ENCODE peak calls at places on chromosomes 16 and 17, in four cellular contexts. R is adrenal gland, U is heart right ventricle, D is HCT116. K is an unnamed sample.
A peak's percentile ranks its signal among the peaks of the same experiment; 100 is the strongest.

GRCh38 chr17:42484304-42484703 is 25.6 kb downstream of the ATP6V0A1 start:
- DNase-seq in R (no peak), U (no peak), D (no peak), K (no peak)

GRCh38 chr17:28086519-28086918 is 44.0 kb downstream of the NLK start:
- DNase-seq in R (no peak), U (no peak), D (no peak), K (no peak)

GRCh38 chr16:23835390-23836077 is at the start of gene PRKCB:
- DNase-seq in R (peak; percentile 37), U (peak; percentile 48), D (no peak), K (no peak)

GRCh38 chr17:42279776-42280630 is 3.8 kb upstream of the STAT5B start:
- DNase-seq in R (peak; percentile 6), U (no peak), D (no peak), K (no peak)

GRCh38 chr16:9787717-9788116 is 394.5 kb downstream of the GRIN2A start:
- DNase-seq in R (no peak), U (peak; percentile 9), D (no peak), K (no peak)

GRCh38 chr16:57592591-57593003 is 35.8 kb upstream of the ADGRG1 start:
- DNase-seq in R (no peak), U (no peak), D (no peak), K (no peak)

GRCh38 chr17:70544307-70544706 is 375.0 kb downstream of the KCNJ2 start:
- DNase-seq in R (no peak), U (no peak), D (no peak), K (no peak)

GRCh38 chr16:48123104-48123788 is 32.5 kb downstream of the ABCC12 start:
- DNase-seq in R (peak; percentile 91), U (no peak), D (peak; percentile 85), K (peak; percentile 79)

DNA sequence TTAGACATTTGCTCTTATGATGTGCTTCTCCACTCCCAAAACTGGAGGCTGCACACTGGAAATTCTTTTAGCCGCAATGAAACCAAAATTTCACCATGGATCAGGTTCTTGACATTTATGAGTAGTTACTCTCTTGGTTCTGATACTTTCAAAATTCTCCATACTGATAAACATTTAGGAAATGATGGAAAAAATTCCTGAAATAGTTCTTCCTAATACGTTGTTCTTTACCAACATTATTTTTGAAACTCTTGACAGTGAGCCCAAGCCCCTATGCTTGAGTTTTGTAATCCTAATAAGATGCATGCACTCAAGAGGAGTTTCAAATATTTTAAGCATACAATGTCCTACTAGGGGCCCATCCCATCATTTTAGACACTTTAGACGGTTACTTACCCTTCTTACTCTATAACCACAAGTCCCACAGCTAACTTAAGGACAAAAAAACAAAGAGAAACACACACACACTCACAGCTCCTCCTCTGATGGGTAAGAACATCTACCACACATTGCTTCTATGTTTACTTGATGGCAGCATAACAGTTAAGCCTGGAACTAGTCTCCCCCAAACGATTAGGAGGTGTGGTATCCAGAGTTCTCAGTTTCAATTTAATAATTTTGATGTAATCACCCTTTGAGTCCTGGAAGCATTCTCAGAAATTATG is 3.7 kb downstream of the VEZF1 start:
- DNase-seq in R (no peak), U (no peak), D (no peak), K (peak; percentile 6)
- H3K4me3 ChIP-seq in R (no peak overlapping the region), U (no peak overlapping the region), D (no peak overlapping the region), K (peak overlapping the region; percentile 41)

GRCh38 chr16:85233520-85233919 is 121.2 kb upstream of the CIBAR2 start:
- DNase-seq in R (no peak), U (no peak), D (no peak), K (no peak)

GRCh38 chr16:85235988-85236831 is 123.9 kb upstream of the CIBAR2 start:
- DNase-seq in R (peak; percentile 57), U (peak; percentile 63), D (no peak), K (no peak)

GRCh38 chr16:85231959-85232358 is 119.7 kb upstream of the CIBAR2 start:
- DNase-seq in R (no peak), U (peak; percentile 50), D (no peak), K (no peak)

GRCh38 chr16:85232369-85233142 is 120.3 kb upstream of the CIBAR2 start:
- DNase-seq in R (no peak), U (no peak), D (no peak), K (no peak)

GRCh38 chr16:85234310-85235235 is 122.3 kb upstream of the CIBAR2 start:
- DNase-seq in R (peak; percentile 85), U (peak; percentile 65), D (no peak), K (peak; percentile 55)
- H3K27ac ChIP-seq in R (peak overlapping the region; percentile 78), U (peak overlapping the region; percentile 64), D (peak overlapping the region; percentile 59), K (no peak overlapping the region)

DNA sequence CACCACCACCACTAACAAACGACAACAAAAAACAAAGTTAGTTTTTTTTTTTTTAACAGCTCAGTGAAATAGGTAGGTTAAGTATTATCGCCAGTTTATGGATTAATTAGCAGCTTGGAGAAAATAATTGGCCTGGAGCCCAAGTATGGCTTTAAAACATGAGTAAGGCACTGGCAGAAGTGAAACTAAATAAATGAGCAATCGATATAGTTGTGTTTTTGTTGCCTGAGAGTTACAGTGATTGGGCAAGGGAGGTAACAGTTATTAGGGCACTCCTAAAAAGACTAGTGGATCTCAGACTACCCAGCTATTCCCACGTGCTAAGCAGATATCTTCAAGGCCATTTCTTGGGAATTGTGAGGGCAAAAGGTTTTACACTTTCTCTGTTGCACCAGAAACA is 2.4 kb downstream of the MLKL start:
- DNase-seq in R (no peak), U (no peak), D (no peak), K (no peak)
- H3K4me3 ChIP-seq in R (no peak overlapping the region), U (no peak overlapping the region), D (no peak overlapping the region), K (no peak overlapping the region)

GRCh38 chr17:68499587-68499986 is 12.6 kb upstream of the PRKAR1A start:
- DNase-seq in R (no peak), U (no peak), D (no peak), K (no peak)

GRCh38 chr17:68501074-68501473 is 11.2 kb upstream of the PRKAR1A start:
- DNase-seq in R (no peak), U (no peak), D (no peak), K (no peak)

GRCh38 chr17:68498479-68499326 is 13.5 kb upstream of the PRKAR1A start:
- DNase-seq in R (peak; percentile 85), U (peak; percentile 57), D (no peak), K (no peak)

GRCh38 chr17:68495081-68495480 is 17.1 kb upstream of the PRKAR1A start:
- DNase-seq in R (no peak), U (no peak), D (no peak), K (no peak)

DNA sequence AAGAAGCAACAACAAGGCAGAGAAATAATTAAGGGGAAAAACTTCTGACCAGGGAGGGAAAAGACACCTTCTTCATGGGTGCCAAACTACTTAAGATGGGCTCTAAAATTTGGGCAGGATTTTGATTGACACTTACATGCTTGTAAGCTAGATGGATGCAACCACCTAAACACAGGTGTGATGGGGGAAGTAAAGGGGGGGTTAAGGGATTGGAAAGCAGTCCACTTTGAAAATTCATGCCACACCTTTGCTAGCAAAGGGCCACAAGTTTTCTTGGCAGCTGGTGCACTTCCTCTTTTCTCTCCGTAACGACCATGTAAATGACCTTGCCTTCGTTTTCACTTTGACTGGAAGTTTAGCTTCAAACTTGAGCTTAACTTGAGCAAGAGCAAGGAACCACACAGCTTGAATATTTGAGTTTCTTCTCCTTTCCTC is 14.3 kb upstream of the PRKAR1A start:
- DNase-seq in R (peak; percentile 35), U (no peak), D (no peak), K (no peak)
- H3K27ac ChIP-seq in R (peak overlapping the region; percentile 65), U (peak overlapping the region; percentile 91), D (no peak overlapping the region), K (no peak overlapping the region)

DNA sequence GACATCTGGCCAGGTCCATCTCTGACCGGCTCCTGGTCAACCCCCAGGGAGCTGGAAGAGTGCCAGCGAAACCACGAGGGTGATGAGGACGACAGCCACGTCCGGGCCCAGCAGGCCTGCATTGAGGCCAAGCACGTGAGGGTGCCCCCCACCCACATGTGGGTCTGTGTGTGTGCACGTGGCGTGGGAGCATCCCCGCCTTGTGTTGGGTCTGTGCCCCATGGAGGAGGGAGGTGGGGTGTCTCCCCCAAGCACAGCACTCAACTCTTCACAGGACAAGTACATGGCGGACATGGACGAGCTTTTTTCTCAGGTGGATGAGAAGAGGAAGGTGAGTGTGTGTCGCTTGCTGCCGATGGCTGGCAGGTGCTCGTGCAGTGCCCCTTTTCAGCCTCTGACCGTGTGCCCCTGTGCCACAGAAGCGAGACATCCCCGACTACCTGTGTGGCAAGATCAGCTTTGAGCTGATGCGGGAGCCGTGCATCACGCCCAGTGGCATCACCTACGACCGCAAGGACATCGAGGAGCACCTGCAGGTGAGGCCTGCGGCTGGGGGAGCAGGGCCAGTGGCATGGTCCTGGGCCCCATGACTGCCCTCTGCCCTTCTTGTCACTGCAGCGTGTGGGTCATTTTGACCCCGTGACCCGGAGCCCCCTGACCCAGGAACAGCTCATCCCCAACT is 1.7 kb downstream of the STUB1 start:
- DNase-seq in R (no peak), U (no peak), D (no peak), K (no peak)
- H3K4me3 ChIP-seq in R (no peak overlapping the region), U (no peak overlapping the region), D (peak overlapping the region; percentile 90), K (peak overlapping the region; percentile 71)

GRCh38 chr17:78214016-78214705 is at the start of gene BIRC5:
- DNase-seq in R (peak; percentile 85), U (peak; percentile 86), D (peak; percentile 74), K (peak; percentile 59)
- H3K27ac ChIP-seq in R (no peak within 1 kb of the TSS), U (peak within 1 kb of the TSS; percentile 61), D (peak within 1 kb of the TSS; percentile 86), K (no peak within 1 kb of the TSS)

K was measured in PC-9.